ENCODE peak calls at places on chromosomes 6 and 20, in six cellular contexts. One of them, this sample, is unnamed.
A peak's percentile ranks its signal among the peaks of the same experiment; 100 is the strongest.

GRCh38 chr6:13641315-13641714 is 26.2 kb downstream of the NOL7 start:
- DNase-seq in thoracic aorta: no peak
- DNase-seq in astrocyte of the cerebellum: no peak
- DNase-seq in SK-N-SH: no peak
- DNase-seq in fibroblast of lung: no peak
- DNase-seq in hepatocyte: no peak
- DNase-seq in this sample: no peak

GRCh38 chr20:10022615-10023014 is 12.2 kb upstream of the ANKEF1 start:
- DNase-seq in thoracic aorta: no peak
- DNase-seq in astrocyte of the cerebellum: no peak
- DNase-seq in SK-N-SH: no peak
- DNase-seq in fibroblast of lung: no peak
- DNase-seq in hepatocyte: no peak
- DNase-seq in this sample: no peak

GRCh38 chr20:45322952-45323383 is 14.9 kb upstream of the MATN4 start:
- DNase-seq in thoracic aorta: no peak
- DNase-seq in astrocyte of the cerebellum: no peak
- DNase-seq in SK-N-SH: no peak
- DNase-seq in fibroblast of lung: peak; percentile 58
- DNase-seq in hepatocyte: peak; percentile 65
- DNase-seq in this sample: no peak

GRCh38 chr6:166600932-166601331 is 14.5 kb upstream of the RAMACL start:
- DNase-seq in thoracic aorta: no peak
- DNase-seq in astrocyte of the cerebellum: no peak
- DNase-seq in SK-N-SH: no peak
- DNase-seq in fibroblast of lung: no peak
- DNase-seq in hepatocyte: no peak
- DNase-seq in this sample: no peak

GRCh38 chr6:145138469-145139185 is 596.7 kb downstream of the EPM2A start:
- DNase-seq in thoracic aorta: no peak
- DNase-seq in astrocyte of the cerebellum: no peak
- DNase-seq in SK-N-SH: no peak
- DNase-seq in fibroblast of lung: no peak
- DNase-seq in hepatocyte: no peak
- DNase-seq in this sample: no peak

GRCh38 chr6:15626160-15626559 is 36.7 kb downstream of the DTNBP1 start:
- DNase-seq in thoracic aorta: no peak
- DNase-seq in astrocyte of the cerebellum: no peak
- DNase-seq in SK-N-SH: no peak
- DNase-seq in fibroblast of lung: no peak
- DNase-seq in hepatocyte: no peak
- DNase-seq in this sample: no peak

GRCh38 chr20:54494303-54495006 is 19.1 kb downstream of the DOK5 start:
- DNase-seq in thoracic aorta: no peak
- DNase-seq in astrocyte of the cerebellum: no peak
- DNase-seq in SK-N-SH: no peak
- DNase-seq in fibroblast of lung: no peak
- DNase-seq in hepatocyte: no peak
- DNase-seq in this sample: no peak

GRCh38 chr6:15331143-15331542 is 85.3 kb downstream of the JARID2 start:
- DNase-seq in thoracic aorta: no peak
- DNase-seq in astrocyte of the cerebellum: no peak
- DNase-seq in SK-N-SH: no peak
- DNase-seq in fibroblast of lung: no peak
- DNase-seq in hepatocyte: no peak
- DNase-seq in this sample: no peak

GRCh38 chr20:3407426-3408250 is at the start of gene DNAAF9:
- DNase-seq in thoracic aorta: peak; percentile 19
- DNase-seq in astrocyte of the cerebellum: peak; percentile 19
- DNase-seq in SK-N-SH: peak; percentile 95
- DNase-seq in fibroblast of lung: peak; percentile 64
- DNase-seq in hepatocyte: peak; percentile 92
- DNase-seq in this sample: peak; percentile 41

GRCh38 chr6:27133281-27134227 is 113.9 kb upstream of the PRSS16 start:
- DNase-seq in thoracic aorta: no peak
- DNase-seq in astrocyte of the cerebellum: no peak
- DNase-seq in SK-N-SH: no peak
- DNase-seq in fibroblast of lung: peak; percentile 75
- DNase-seq in hepatocyte: peak; percentile 86
- DNase-seq in this sample: no peak

GRCh38 chr6:52610745-52611355 is 34.0 kb upstream of the TRAM2 start:
- DNase-seq in thoracic aorta: no peak
- DNase-seq in astrocyte of the cerebellum: no peak
- DNase-seq in SK-N-SH: no peak
- DNase-seq in fibroblast of lung: peak; percentile 58
- DNase-seq in hepatocyte: peak; percentile 49
- DNase-seq in this sample: no peak

GRCh38 chr20:10658051-10658823 is 15.6 kb downstream of the JAG1 start:
- DNase-seq in thoracic aorta: no peak
- DNase-seq in astrocyte of the cerebellum: no peak
- DNase-seq in SK-N-SH: no peak
- DNase-seq in fibroblast of lung: no peak
- DNase-seq in hepatocyte: no peak
- DNase-seq in this sample: no peak

GRCh38 chr6:131792091-131792496 is 15.7 kb upstream of the ENPP1 start:
- DNase-seq in thoracic aorta: no peak
- DNase-seq in astrocyte of the cerebellum: peak; percentile 39
- DNase-seq in SK-N-SH: no peak
- DNase-seq in fibroblast of lung: peak; percentile 16
- DNase-seq in hepatocyte: no peak
- DNase-seq in this sample: no peak

GRCh38 chr6:104325341-104326172 is 534.2 kb downstream of the HACE1 start:
- DNase-seq in thoracic aorta: no peak
- DNase-seq in astrocyte of the cerebellum: no peak
- DNase-seq in SK-N-SH: peak; percentile 39
- DNase-seq in fibroblast of lung: peak; percentile 4
- DNase-seq in hepatocyte: peak; percentile 51
- DNase-seq in this sample: peak; percentile 43

GRCh38 chr20:7272512-7272911 is 505.0 kb downstream of the BMP2 start:
- DNase-seq in thoracic aorta: no peak
- DNase-seq in astrocyte of the cerebellum: peak; percentile 26
- DNase-seq in SK-N-SH: no peak
- DNase-seq in fibroblast of lung: no peak
- DNase-seq in hepatocyte: no peak
- DNase-seq in this sample: no peak

GRCh38 chr6:149450679-149451360 is 34.0 kb downstream of the ZC3H12D start:
- DNase-seq in thoracic aorta: no peak
- DNase-seq in astrocyte of the cerebellum: no peak
- DNase-seq in SK-N-SH: peak; percentile 83
- DNase-seq in fibroblast of lung: no peak
- DNase-seq in hepatocyte: peak; percentile 48
- DNase-seq in this sample: no peak

GRCh38 chr20:63825331-63826118 is 5.5 kb downstream of the ZBTB46 start:
- DNase-seq in thoracic aorta: no peak
- DNase-seq in astrocyte of the cerebellum: no peak
- DNase-seq in SK-N-SH: no peak
- DNase-seq in fibroblast of lung: no peak
- DNase-seq in hepatocyte: no peak
- DNase-seq in this sample: no peak

GRCh38 chr6:31143148-31143547 is 4.3 kb upstream of the PSORS1C2 start:
- DNase-seq in thoracic aorta: peak; percentile 57
- DNase-seq in astrocyte of the cerebellum: peak; percentile 73
- DNase-seq in SK-N-SH: no peak
- DNase-seq in fibroblast of lung: peak; percentile 66
- DNase-seq in hepatocyte: peak; percentile 60
- DNase-seq in this sample: peak; percentile 79

DNA sequence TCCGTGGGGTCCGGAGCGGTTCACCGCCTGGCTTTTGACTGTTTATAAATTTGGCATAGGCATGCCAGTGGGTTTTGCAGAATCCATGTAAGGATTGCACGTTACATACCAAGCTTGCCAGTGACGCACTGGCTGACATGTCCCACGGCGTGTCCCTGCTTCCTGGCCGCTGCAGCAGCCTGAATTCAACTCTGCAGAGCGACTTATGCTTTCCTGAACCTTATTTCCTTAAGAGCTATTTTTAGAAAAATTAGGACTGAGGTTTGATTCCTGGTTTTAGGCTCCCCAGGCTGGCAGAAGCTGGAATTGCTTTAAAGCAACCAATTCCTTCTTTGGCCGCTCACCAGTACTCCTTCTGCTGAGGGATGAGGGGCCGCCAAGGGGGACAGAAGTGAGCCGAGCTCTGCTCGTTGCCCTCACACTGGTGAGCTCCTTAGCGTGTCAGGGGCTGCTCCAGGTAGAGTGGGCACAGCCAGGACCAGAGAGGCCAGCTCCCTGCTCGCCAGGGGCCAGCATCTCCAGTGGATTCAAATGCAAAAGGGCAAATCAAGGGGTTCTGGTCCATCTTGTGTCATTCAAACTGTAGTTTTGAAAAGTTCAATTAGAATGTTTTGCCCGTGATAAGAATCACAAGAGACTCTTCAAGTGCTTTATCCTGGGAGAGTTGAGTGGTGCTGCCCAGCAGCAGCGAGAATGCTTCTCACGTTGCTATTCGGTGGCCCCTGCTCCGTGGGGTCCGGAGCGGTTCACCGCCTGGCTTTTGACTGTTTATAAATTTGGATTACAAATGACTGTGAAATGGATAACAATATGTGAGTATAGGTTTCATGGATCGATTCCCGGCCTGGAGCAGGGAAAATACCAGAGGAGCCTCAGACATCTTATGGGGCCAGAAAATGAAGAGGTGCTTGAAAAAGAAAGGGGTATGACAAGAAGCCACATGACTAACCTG is 17.5 kb upstream of the IRF4 start:
- DNase-seq in thoracic aorta: no peak
- DNase-seq in astrocyte of the cerebellum: no peak
- DNase-seq in SK-N-SH: no peak
- DNase-seq in fibroblast of lung: peak; percentile 48
- DNase-seq in hepatocyte: peak; percentile 56
- DNase-seq in this sample: no peak
- H3K4me3 ChIP-seq in thoracic aorta: no peak overlapping the region
- H3K4me3 ChIP-seq in astrocyte of the cerebellum: no peak overlapping the region
- H3K4me3 ChIP-seq in SK-N-SH: no peak overlapping the region
- H3K4me3 ChIP-seq in fibroblast of lung: no peak overlapping the region
- H3K4me3 ChIP-seq in hepatocyte: no peak overlapping the region
- H3K4me3 ChIP-seq in this sample: no peak overlapping the region

GRCh38 chr20:47358052-47358671 is 1.7 kb upstream of the ZMYND8 start:
- DNase-seq in thoracic aorta: no peak
- DNase-seq in astrocyte of the cerebellum: no peak
- DNase-seq in SK-N-SH: no peak
- DNase-seq in fibroblast of lung: no peak
- DNase-seq in hepatocyte: no peak
- DNase-seq in this sample: no peak

GRCh38 chr20:47359533-47360206 is 3.2 kb upstream of the ZMYND8 start:
- DNase-seq in thoracic aorta: no peak
- DNase-seq in astrocyte of the cerebellum: no peak
- DNase-seq in SK-N-SH: no peak
- DNase-seq in fibroblast of lung: no peak
- DNase-seq in hepatocyte: no peak
- DNase-seq in this sample: no peak

GRCh38 chr20:47360207-47360488 is 3.6 kb upstream of the ZMYND8 start:
- DNase-seq in thoracic aorta: peak; percentile 40
- DNase-seq in astrocyte of the cerebellum: no peak
- DNase-seq in SK-N-SH: no peak
- DNase-seq in fibroblast of lung: peak; percentile 73
- DNase-seq in hepatocyte: peak; percentile 70
- DNase-seq in this sample: peak; percentile 72

GRCh38 chr20:47357296-47358051 is 975 bp upstream of the ZMYND8 start:
- DNase-seq in thoracic aorta: peak; percentile 33
- DNase-seq in astrocyte of the cerebellum: no peak
- DNase-seq in SK-N-SH: peak; percentile 42
- DNase-seq in fibroblast of lung: peak; percentile 91
- DNase-seq in hepatocyte: peak; percentile 93
- DNase-seq in this sample: peak; percentile 91

DNA sequence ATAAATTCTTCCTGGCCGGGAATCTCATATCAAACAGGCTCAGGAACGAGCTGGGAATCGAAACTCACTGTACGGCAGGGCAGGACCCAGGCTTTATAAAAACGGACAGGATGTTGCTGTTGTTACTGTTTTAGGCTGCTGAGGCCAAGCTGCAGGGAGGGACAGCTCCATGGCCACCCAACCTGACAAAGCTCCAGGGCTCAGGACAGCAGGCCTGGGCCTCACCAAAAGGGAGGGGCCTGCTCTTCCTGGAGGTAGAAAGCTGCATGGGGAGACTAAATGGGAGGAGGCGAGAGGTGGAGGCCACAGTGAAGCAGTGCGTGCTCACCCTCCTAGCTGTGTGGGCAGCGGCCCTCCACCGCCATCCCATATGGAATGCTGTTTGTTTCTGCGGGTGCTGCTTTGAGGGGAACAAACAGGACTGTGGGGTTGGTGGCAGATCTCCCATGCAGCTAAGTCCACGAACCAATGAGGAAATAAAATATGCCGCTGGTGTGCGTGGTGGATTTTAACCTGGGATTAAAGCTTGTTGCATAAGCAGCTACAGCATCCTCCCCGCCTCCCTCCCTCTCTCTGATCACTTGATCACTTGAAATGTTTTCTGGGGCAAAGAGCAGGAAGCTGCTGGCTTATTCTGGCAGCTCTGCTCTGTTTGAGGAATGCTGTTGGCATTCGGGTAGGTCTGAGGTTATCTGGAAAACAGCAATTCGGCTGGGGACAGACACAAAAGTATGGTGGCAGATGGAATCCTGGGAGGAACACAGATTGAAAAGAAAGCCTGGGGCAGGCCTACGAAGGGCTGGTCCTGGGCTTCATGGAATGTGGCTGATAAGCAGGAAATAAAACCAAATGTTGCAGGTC is 2.4 kb upstream of the ZMYND8 start:
- DNase-seq in thoracic aorta: peak; percentile 73
- DNase-seq in astrocyte of the cerebellum: no peak
- DNase-seq in SK-N-SH: peak; percentile 67
- DNase-seq in fibroblast of lung: peak; percentile 93
- DNase-seq in hepatocyte: peak; percentile 92
- DNase-seq in this sample: peak; percentile 89
- H3K4me3 ChIP-seq in thoracic aorta: peak overlapping the region; percentile 44
- H3K4me3 ChIP-seq in astrocyte of the cerebellum: no peak overlapping the region
- H3K4me3 ChIP-seq in SK-N-SH: peak overlapping the region; percentile 10
- H3K4me3 ChIP-seq in fibroblast of lung: no peak overlapping the region
- H3K4me3 ChIP-seq in hepatocyte: no peak overlapping the region
- H3K4me3 ChIP-seq in this sample: peak overlapping the region; percentile 13

GRCh38 chr6:137823826-137824501 is 43.1 kb upstream of the TNFAIP3 start:
- DNase-seq in thoracic aorta: no peak
- DNase-seq in astrocyte of the cerebellum: no peak
- DNase-seq in SK-N-SH: peak; percentile 4
- DNase-seq in fibroblast of lung: peak; percentile 84
- DNase-seq in hepatocyte: peak; percentile 69
- DNase-seq in this sample: peak; percentile 74

GRCh38 chr6:137827411-137827940 is 39.6 kb upstream of the TNFAIP3 start:
- DNase-seq in thoracic aorta: no peak
- DNase-seq in astrocyte of the cerebellum: no peak
- DNase-seq in SK-N-SH: no peak
- DNase-seq in fibroblast of lung: no peak
- DNase-seq in hepatocyte: no peak
- DNase-seq in this sample: no peak

GRCh38 chr6:137820952-137821351 is 46.1 kb upstream of the TNFAIP3 start:
- DNase-seq in thoracic aorta: no peak
- DNase-seq in astrocyte of the cerebellum: no peak
- DNase-seq in SK-N-SH: no peak
- DNase-seq in fibroblast of lung: peak; percentile 82
- DNase-seq in hepatocyte: no peak
- DNase-seq in this sample: no peak

GRCh38 chr6:137821486-137821885 is 45.6 kb upstream of the TNFAIP3 start:
- DNase-seq in thoracic aorta: no peak
- DNase-seq in astrocyte of the cerebellum: no peak
- DNase-seq in SK-N-SH: no peak
- DNase-seq in fibroblast of lung: no peak
- DNase-seq in hepatocyte: no peak
- DNase-seq in this sample: no peak

GRCh38 chr6:137824502-137824879 is 42.6 kb upstream of the TNFAIP3 start:
- DNase-seq in thoracic aorta: no peak
- DNase-seq in astrocyte of the cerebellum: no peak
- DNase-seq in SK-N-SH: no peak
- DNase-seq in fibroblast of lung: no peak
- DNase-seq in hepatocyte: no peak
- DNase-seq in this sample: no peak
- H3K4me3 ChIP-seq in thoracic aorta: no peak overlapping the region
- H3K4me3 ChIP-seq in astrocyte of the cerebellum: no peak overlapping the region
- H3K4me3 ChIP-seq in SK-N-SH: no peak overlapping the region
- H3K4me3 ChIP-seq in fibroblast of lung: no peak overlapping the region
- H3K4me3 ChIP-seq in hepatocyte: no peak overlapping the region
- H3K4me3 ChIP-seq in this sample: no peak overlapping the region

GRCh38 chr6:3770023-3770422 is 18.5 kb upstream of the PXDC1 start:
- DNase-seq in thoracic aorta: no peak
- DNase-seq in astrocyte of the cerebellum: no peak
- DNase-seq in SK-N-SH: no peak
- DNase-seq in fibroblast of lung: no peak
- DNase-seq in hepatocyte: no peak
- DNase-seq in this sample: no peak
- H3K4me3 ChIP-seq in thoracic aorta: no peak overlapping the region
- H3K4me3 ChIP-seq in astrocyte of the cerebellum: no peak overlapping the region
- H3K4me3 ChIP-seq in SK-N-SH: no peak overlapping the region
- H3K4me3 ChIP-seq in fibroblast of lung: no peak overlapping the region
- H3K4me3 ChIP-seq in hepatocyte: no peak overlapping the region
- H3K4me3 ChIP-seq in this sample: no peak overlapping the region